ENCODE peak calls at places on chromosome 7, in four cellular contexts. W is gastrocnemius medialis, J is cardiac muscle cell, C is heart right ventricle. Y is an unnamed sample.

GRCh38 chr7:65953890-65954289 is 28.1 kb downstream of the GUSB start:
- DNase-seq in C (no peak), W (no peak), J (no peak), Y (no peak)

GRCh38 chr7:152553671-152554317 is 118.0 kb upstream of the KMT2C start:
- DNase-seq in W (no peak), J (peak; percentile 24), C (no peak), Y (no peak)

GRCh38 chr7:94190599-94191061 is 186.5 kb upstream of the BET1 start:
- DNase-seq in J (no peak), W (no peak), C (peak; percentile 9), Y (no peak)

GRCh38 chr7:3234051-3234450 is 67.0 kb upstream of the SDK1 start:
- DNase-seq in C (no peak), W (no peak), J (no peak), Y (no peak)

GRCh38 chr7:44700322-44700721 is 48.3 kb upstream of the ZMIZ2 start:
- DNase-seq in W (no peak), C (no peak), J (no peak), Y (no peak)

GRCh38 chr7:135147899-135148721 is at the start of gene TMEM140:
- DNase-seq in J (no peak), C (peak; percentile 57), W (peak; percentile 80), Y (no peak)

GRCh38 chr7:39882148-39882784 is 67.8 kb upstream of the CDK13 start:
- DNase-seq in W (no peak), C (no peak), J (no peak), Y (no peak)

GRCh38 chr7:30470783-30471182 is 7.8 kb downstream of the NOD1 start:
- DNase-seq in W (no peak), J (peak; percentile 83), C (peak; percentile 76), Y (peak; percentile 61)

GRCh38 chr7:15313361-15313760 is 248.5 kb downstream of the AGMO start:
- DNase-seq in C (no peak), W (no peak), J (no peak), Y (no peak)

GRCh38 chr7:29854257-29854938 is 48.1 kb downstream of the WIPF3 start:
- DNase-seq in W (no peak), C (no peak), J (peak; percentile 75), Y (no peak)

GRCh38 chr7:142811154-142811737 is 40.5 kb downstream of the PRSS2 start:
- DNase-seq in C (no peak), J (peak; percentile 49), W (no peak), Y (no peak)

GRCh38 chr7:104862719-104863118 is 151.3 kb upstream of the KMT2E start:
- DNase-seq in J (peak; percentile 45), W (no peak), C (no peak), Y (no peak)

GRCh38 chr7:155215576-155216325 is 81.9 kb upstream of the INSIG1 start:
- DNase-seq in C (no peak), J (no peak), W (no peak), Y (no peak)

GRCh38 chr7:155213955-155214327 is 83.7 kb upstream of the INSIG1 start:
- DNase-seq in C (no peak), J (no peak), W (no peak), Y (no peak)

GRCh38 chr7:155212301-155213015 is 85.2 kb upstream of the INSIG1 start:
- DNase-seq in C (no peak), W (no peak), J (no peak), Y (no peak)

GRCh38 chr7:155213385-155213784 is 84.3 kb upstream of the INSIG1 start:
- DNase-seq in W (no peak), C (no peak), J (no peak), Y (no peak)

DNA sequence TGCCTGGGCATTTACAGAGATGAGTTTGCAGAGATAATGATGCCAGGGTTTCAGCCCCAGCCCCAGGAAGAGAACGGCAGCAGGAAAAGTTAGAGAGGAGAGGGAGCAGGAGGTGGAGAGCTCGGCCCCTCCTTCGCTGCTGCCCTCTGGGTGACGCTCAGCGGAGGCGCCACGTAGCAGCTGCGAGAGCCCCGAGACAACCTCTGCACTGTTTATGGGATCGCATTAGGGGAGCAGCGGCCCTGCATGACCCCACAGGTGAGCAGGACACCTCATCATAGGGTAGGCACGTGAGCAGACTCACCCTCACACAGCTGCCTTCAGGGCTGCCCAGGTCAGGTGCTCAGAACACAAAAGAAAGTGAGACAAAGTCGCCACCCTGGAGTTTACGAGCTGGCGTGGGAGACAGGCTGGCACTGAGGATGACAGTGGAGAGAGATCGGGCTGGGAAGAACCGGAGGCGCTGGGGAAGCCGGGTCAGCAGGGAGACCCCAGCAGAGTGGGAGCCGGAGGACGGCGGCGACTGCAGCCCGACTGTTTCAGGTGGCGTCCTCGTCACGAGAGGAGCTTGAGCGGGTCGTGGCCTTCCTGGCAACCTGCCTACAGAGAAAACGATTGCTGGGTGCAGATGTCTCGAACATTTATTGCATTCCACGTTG is 83.2 kb upstream of the INSIG1 start:
- DNase-seq in C (no peak), J (no peak), W (no peak), Y (no peak)
- H3K4me3 ChIP-seq in C (no peak overlapping the region), J (no peak overlapping the region), W (peak overlapping the region; percentile 38), Y (peak overlapping the region; percentile 34)

GRCh38 chr7:117047496-117047895 is 94.2 kb downstream of the ST7 start:
- DNase-seq in W (no peak), J (no peak), C (no peak), Y (no peak)

GRCh38 chr7:117045927-117046710 is 92.8 kb downstream of the ST7 start:
- DNase-seq in W (no peak), J (no peak), C (no peak), Y (no peak)

GRCh38 chr7:117043051-117043546 is 89.8 kb downstream of the ST7 start:
- DNase-seq in J (no peak), W (no peak), C (no peak), Y (no peak)

GRCh38 chr7:117041822-117042221 is 88.5 kb downstream of the ST7 start:
- DNase-seq in J (no peak), C (no peak), W (no peak), Y (no peak)

DNA sequence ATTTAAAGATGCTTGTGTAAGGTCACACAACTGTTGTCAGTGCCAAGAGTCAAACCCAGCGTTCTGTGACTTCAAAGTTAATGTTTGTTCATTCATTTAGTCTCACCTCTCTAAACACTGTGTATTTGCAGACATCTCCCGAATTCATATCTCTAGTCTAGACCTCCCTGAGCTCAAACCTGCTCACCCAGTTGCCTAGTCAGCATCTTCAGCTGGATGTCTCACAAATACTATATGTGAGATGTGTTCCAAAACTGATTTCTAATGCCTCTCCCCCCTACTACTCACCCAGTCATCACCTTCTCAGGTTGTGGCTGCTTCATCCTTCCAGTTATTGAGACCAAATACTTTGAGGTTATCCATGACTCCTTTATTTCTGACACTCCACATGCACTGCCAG is 91.4 kb downstream of the ST7 start:
- DNase-seq in W (no peak), J (no peak), C (no peak), Y (no peak)
- H3K4me1 ChIP-seq in W (peaks cover 51% of the 10 kb centered on the region), J (no peaks in the 10 kb centered on the region), C (peaks cover 39% of the 10 kb centered on the region), Y (peaks cover 22% of the 10 kb centered on the region)

GRCh38 chr7:55556492-55556891 is 15.8 kb downstream of the VOPP1 start:
- DNase-seq in C (no peak), J (no peak), W (no peak), Y (no peak)
- H3K27ac ChIP-seq in C (no peak overlapping the region), J (no peak overlapping the region), W (peak overlapping the region; percentile 21), Y (no peak overlapping the region)

GRCh38 chr7:100171840-100172239 is 3.4 kb upstream of the GAL3ST4 start:
- DNase-seq in W (no peak), C (no peak), J (no peak), Y (no peak)
- H3K4me3 ChIP-seq in W (peak overlapping the region; percentile 8), C (peak overlapping the region; percentile 39), J (peak overlapping the region; percentile 25), Y (peak overlapping the region; percentile 45)